ENCODE peak calls at places on chromosomes 6 and 20, in ten cellular contexts. L, S, B, J, E, I, U, Z, W and N are unnamed samples.

GRCh38 chr6:146361367-146361924 is 182.2 kb upstream of the RAB32 start:
- DNase-seq in L (no peak), S (no peak), B (no peak), J (no peak), E (no peak), I (no peak), U (peak), Z (no peak), W (no peak), N (no peak)

GRCh38 chr6:158457616-158458278 is 102.1 kb upstream of the TMEM181 start:
- DNase-seq in L (no peak), S (no peak), B (no peak), J (no peak), E (no peak), I (no peak), U (no peak), Z (no peak), W (no peak), N (no peak)

GRCh38 chr6:138944412-138944811 is 43.6 kb downstream of the REPS1 start:
- DNase-seq in L (peak), S (no peak), B (no peak), J (no peak), E (no peak), I (no peak), U (peak), Z (no peak), W (no peak), N (no peak)

GRCh38 chr6:90859612-90860011 is 272.7 kb upstream of the MAP3K7 start:
- DNase-seq in L (no peak), S (no peak), B (no peak), J (no peak), E (no peak), I (no peak), U (no peak), Z (no peak), W (no peak), N (no peak)

GRCh38 chr6:111114484-111114883 is 27.2 kb downstream of the SLC16A10 start:
- DNase-seq in L (no peak), S (no peak), B (peak), J (no peak), E (no peak), I (no peak), U (no peak), Z (no peak), W (no peak), N (no peak)

GRCh38 chr6:108650781-108651180 is 90.1 kb downstream of the FOXO3 start:
- DNase-seq in L (no peak), S (no peak), B (no peak), J (no peak), E (no peak), I (no peak), U (no peak), Z (no peak), W (no peak), N (no peak)

GRCh38 chr6:2396856-2397640 is 151.6 kb upstream of the GMDS start:
- DNase-seq in L (no peak), S (no peak), B (no peak), J (no peak), E (no peak), I (no peak), U (no peak), Z (peak), W (no peak), N (no peak)

GRCh38 chr20:61322151-61322860 is 70.2 kb downstream of the CDH4 start:
- DNase-seq in L (no peak), S (no peak), B (no peak), J (no peak), E (no peak), I (no peak), U (no peak), Z (no peak), W (no peak), N (no peak)

GRCh38 chr6:108091288-108091687 is 16.7 kb upstream of the OSTM1 start:
- DNase-seq in L (no peak), S (no peak), B (no peak), J (no peak), E (no peak), I (no peak), U (no peak), Z (no peak), W (no peak), N (no peak)

GRCh38 chr6:42113929-42114636 is 28.3 kb downstream of the C6orf132 start:
- DNase-seq in L (no peak), S (peak), B (no peak), J (peak), E (no peak), I (no peak), U (no peak), Z (no peak), W (no peak), N (no peak)

GRCh38 chr6:78854501-78854900 is 12.8 kb upstream of the IRAK1BP1 start:
- DNase-seq in L (no peak), S (no peak), B (no peak), J (no peak), E (no peak), I (no peak), U (no peak), Z (no peak), W (no peak), N (no peak)

GRCh38 chr6:74626288-74626687 is 579.6 kb downstream of the COL12A1 start:
- DNase-seq in L (no peak), S (no peak), B (no peak), J (no peak), E (no peak), I (no peak), U (no peak), Z (no peak), W (no peak), N (no peak)

GRCh38 chr6:18323935-18324707 is 59.8 kb upstream of the DEK start:
- DNase-seq in L (no peak), S (no peak), B (peak), J (peak), E (no peak), I (no peak), U (peak), Z (peak), W (no peak), N (no peak)

GRCh38 chr6:170355661-170356060 is 49.1 kb downstream of the FAM120B start:
- DNase-seq in L (no peak), S (no peak), B (no peak), J (no peak), E (no peak), I (no peak), U (no peak), Z (no peak), W (no peak), N (no peak)

GRCh38 chr20:63663332-63664066 is 5.4 kb downstream of the RTEL1 start:
- DNase-seq in L (no peak), S (no peak), B (no peak), J (no peak), E (peak), I (no peak), U (no peak), Z (no peak), W (no peak), N (no peak)

GRCh38 chr6:24985313-24985712 is 49.6 kb upstream of the RIPOR2 start:
- DNase-seq in L (no peak), S (no peak), B (no peak), J (no peak), E (no peak), I (no peak), U (no peak), Z (no peak), W (no peak), N (no peak)

GRCh38 chr6:129744201-129744879 is 34.4 kb upstream of the ARHGAP18 start:
- DNase-seq in L (no peak), S (peak), B (no peak), J (peak), E (no peak), I (no peak), U (peak), Z (no peak), W (no peak), N (no peak)

GRCh38 chr6:15516923-15517560 is 145.8 kb downstream of the DTNBP1 start:
- DNase-seq in L (no peak), S (no peak), B (no peak), J (no peak), E (no peak), I (no peak), U (no peak), Z (no peak), W (no peak), N (no peak)

GRCh38 chr6:146700078-146700686 is 101.4 kb downstream of the ADGB start:
- DNase-seq in L (peak), S (peak), B (peak), J (peak), E (no peak), I (no peak), U (peak), Z (peak), W (no peak), N (peak)

GRCh38 chr20:15220778-15221565 is 883.6 kb upstream of the FLRT3 start:
- DNase-seq in L (no peak), S (no peak), B (no peak), J (no peak), E (no peak), I (no peak), U (peak), Z (no peak), W (no peak), N (no peak)

GRCh38 chr20:17816804-17817590 is 117.2 kb downstream of the BANF2 start:
- DNase-seq in L (no peak), S (no peak), B (no peak), J (no peak), E (peak), I (no peak), U (peak), Z (no peak), W (no peak), N (no peak)

GRCh38 chr20:57747889-57748456 is 38.2 kb upstream of the PMEPA1 start:
- DNase-seq in L (no peak), S (no peak), B (no peak), J (no peak), E (no peak), I (no peak), U (no peak), Z (no peak), W (no peak), N (no peak)

GRCh38 chr20:20364016-20364746 is 3.7 kb upstream of the INSM1 start:
- DNase-seq in L (peak), S (no peak), B (no peak), J (no peak), E (peak), I (no peak), U (no peak), Z (peak), W (no peak), N (no peak)

GRCh38 chr6:157845493-157846259 is 22.6 kb downstream of the SNX9 start:
- DNase-seq in L (no peak), S (no peak), B (no peak), J (no peak), E (no peak), I (no peak), U (no peak), Z (no peak), W (no peak), N (no peak)

GRCh38 chr6:28586273-28586672 is 60.6 kb downstream of the GPX5 start:
- DNase-seq in L (no peak), S (no peak), B (no peak), J (no peak), E (no peak), I (no peak), U (no peak), Z (peak), W (no peak), N (no peak)

GRCh38 chr6:114520976-114521375 is 178.2 kb upstream of the HS3ST5 start:
- DNase-seq in L (no peak), S (no peak), B (no peak), J (no peak), E (no peak), I (no peak), U (no peak), Z (no peak), W (no peak), N (no peak)

GRCh38 chr20:37692447-37693166 is 1.2 kb upstream of the CTNNBL1 start:
- DNase-seq in L (no peak), S (no peak), B (no peak), J (no peak), E (no peak), I (no peak), U (no peak), Z (no peak), W (no peak), N (no peak)

GRCh38 chr6:43334466-43335095 is 26.0 kb upstream of the CRIP3 start:
- DNase-seq in L (no peak), S (peak), B (peak), J (peak), E (no peak), I (no peak), U (peak), Z (peak), W (no peak), N (no peak)

GRCh38 chr6:93222071-93222851 is 197.1 kb downstream of the EPHA7 start:
- DNase-seq in L (no peak), S (no peak), B (no peak), J (no peak), E (no peak), I (no peak), U (no peak), Z (no peak), W (no peak), N (no peak)

GRCh38 chr6:97757575-97757974 is 474.6 kb upstream of the MMS22L start:
- DNase-seq in L (no peak), S (no peak), B (no peak), J (no peak), E (no peak), I (no peak), U (no peak), Z (no peak), W (no peak), N (no peak)

GRCh38 chr6:50602191-50602810 is 111.0 kb upstream of the TFAP2D start:
- DNase-seq in L (no peak), S (no peak), B (peak), J (peak), E (no peak), I (no peak), U (peak), Z (no peak), W (no peak), N (no peak)

GRCh38 chr20:2687514-2687913 is 5.1 kb upstream of the EBF4 start:
- DNase-seq in L (no peak), S (no peak), B (no peak), J (no peak), E (no peak), I (no peak), U (no peak), Z (no peak), W (no peak), N (no peak)

GRCh38 chr6:140548379-140548778 is 1173.9 kb upstream of the CITED2 start:
- DNase-seq in L (no peak), S (no peak), B (no peak), J (no peak), E (no peak), I (no peak), U (no peak), Z (no peak), W (no peak), N (no peak)

GRCh38 chr20:32482251-32483220 is 102.6 kb downstream of the NOL4L start:
- DNase-seq in L (peak), S (peak), B (peak), J (no peak), E (peak), I (no peak), U (peak), Z (peak), W (no peak), N (no peak)